ENCODE peak calls at places on chromosomes 12 and 14, in eight cellular contexts. Z is IMR-90, A is Peyer's patch, I is body of pancreas, Q is stomach, L is prostate gland, S is sigmoid colon, F is breast epithelium. H is an unnamed sample. For H3K36me3, the result is how much of the 10 kb centered on the place peaks cover.

GRCh38 chr14:51004801-51005526 is 60.7 kb upstream of the PYGL start:
- DNase-seq in Z (peak), A (no peak), I (no peak), Q (no peak), L (no peak), S (no peak), F (no peak), H (no peak)

GRCh38 chr12:95637471-95638155 is 86.3 kb upstream of the USP44 start:
- DNase-seq in Z (peak), A (no peak), I (no peak), Q (no peak), L (no peak), S (no peak), F (no peak), H (no peak)

GRCh38 chr12:56941299-56942017 is 7.2 kb upstream of the SDR9C7 start:
- DNase-seq in Z (peak), A (no peak), I (peak), Q (no peak), L (peak), S (no peak), F (no peak), H (no peak)

GRCh38 chr12:118359541-118359915 is 13.2 kb downstream of the TAOK3 start:
- DNase-seq in Z (no peak), A (peak), I (no peak), Q (no peak), L (no peak), S (no peak), F (no peak), H (no peak)

GRCh38 chr14:49880267-49881064 is 12.4 kb upstream of the ARF6 start:
- DNase-seq in Z (no peak), A (peak), I (no peak), Q (no peak), L (no peak), S (no peak), F (no peak), H (no peak)

GRCh38 chr14:99256483-99256874 is 15.5 kb downstream of the BCL11B start:
- DNase-seq in Z (no peak), A (no peak), I (no peak), Q (no peak), L (no peak), S (no peak), F (no peak), H (no peak)

GRCh38 chr12:47905313-47905730 is 528 bp upstream of the VDR start:
- DNase-seq in Z (no peak), A (peak), I (peak), Q (peak), L (peak), S (peak), F (peak), H (peak)

GRCh38 chr12:59811991-59812390 is 216.2 kb downstream of the SLC16A7 start:
- DNase-seq in Z (no peak), A (no peak), I (no peak), Q (no peak), L (no peak), S (no peak), F (no peak), H (no peak)

GRCh38 chr14:42222924-42223471 is 616.3 kb downstream of the LRFN5 start:
- DNase-seq in Z (peak), A (no peak), I (no peak), Q (no peak), L (no peak), S (no peak), F (no peak), H (peak)

GRCh38 chr14:26394114-26394855 is 203.5 kb downstream of the NOVA1 start:
- DNase-seq in Z (peak), A (no peak), I (peak), Q (peak), L (no peak), S (no peak), F (no peak), H (no peak)
- TF ChIP-seq CTCF in Z (peak), A (no peak), I (no peak), Q (no peak), L (peak), S (no peak), F (no peak), H (no peak)

GRCh38 chr14:58301416-58301815 is 3.1 kb downstream of the ARID4A start:
- DNase-seq in Z (no peak), A (no peak), I (no peak), Q (no peak), L (no peak), S (no peak), F (no peak), H (no peak)
- H3K36me3 ChIP-seq in Z (under half), A (under half), I (under half), Q (under half), L (under half), S (under half), F (under half), H (under half)

GRCh38 chr12:121514184-121514742 is 66.6 kb downstream of the KDM2B start:
- DNase-seq in Z (no peak), A (no peak), I (no peak), Q (no peak), L (no peak), S (no peak), F (no peak), H (no peak)

GRCh38 chr12:121518656-121519055 is 62.2 kb downstream of the KDM2B start:
- DNase-seq in Z (no peak), A (no peak), I (no peak), Q (no peak), L (no peak), S (no peak), F (no peak), H (no peak)

GRCh38 chr12:121519227-121519626 is 61.6 kb downstream of the KDM2B start:
- DNase-seq in Z (no peak), A (no peak), I (no peak), Q (no peak), L (no peak), S (no peak), F (no peak), H (no peak)

GRCh38 chr12:121515615-121516014 is 65.2 kb downstream of the KDM2B start:
- DNase-seq in Z (no peak), A (no peak), I (no peak), Q (no peak), L (no peak), S (no peak), F (no peak), H (no peak)

GRCh38 chr12:121516437-121517011 is 64.3 kb downstream of the KDM2B start:
- DNase-seq in Z (no peak), A (no peak), I (no peak), Q (no peak), L (no peak), S (no peak), F (no peak), H (no peak)
- TF ChIP-seq POLR2A in Z (no peak), A (no peak), I (no peak), Q (no peak), L (no peak), S (no peak), F (no peak), H (no peak)

GRCh38 chr12:115813256-115813655 is 464.2 kb downstream of the MED13L start:
- DNase-seq in Z (no peak), A (peak), I (no peak), Q (no peak), L (no peak), S (no peak), F (no peak), H (no peak)

GRCh38 chr12:115810580-115810979 is 466.9 kb downstream of the MED13L start:
- DNase-seq in Z (no peak), A (no peak), I (no peak), Q (no peak), L (no peak), S (no peak), F (no peak), H (no peak)

GRCh38 chr12:115811929-115812328 is 465.6 kb downstream of the MED13L start:
- DNase-seq in Z (no peak), A (no peak), I (peak), Q (no peak), L (no peak), S (no peak), F (no peak), H (no peak)

GRCh38 chr12:115810166-115810565 is 467.3 kb downstream of the MED13L start:
- DNase-seq in Z (no peak), A (no peak), I (peak), Q (no peak), L (no peak), S (no peak), F (no peak), H (no peak)

GRCh38 chr12:115811066-115811465 is 466.4 kb downstream of the MED13L start:
- DNase-seq in Z (no peak), A (no peak), I (no peak), Q (no peak), L (no peak), S (no peak), F (no peak), H (no peak)
- TF ChIP-seq CTCF in Z (no peak), A (no peak), I (no peak), Q (no peak), L (no peak), S (no peak), F (no peak), H (no peak)

DNA sequence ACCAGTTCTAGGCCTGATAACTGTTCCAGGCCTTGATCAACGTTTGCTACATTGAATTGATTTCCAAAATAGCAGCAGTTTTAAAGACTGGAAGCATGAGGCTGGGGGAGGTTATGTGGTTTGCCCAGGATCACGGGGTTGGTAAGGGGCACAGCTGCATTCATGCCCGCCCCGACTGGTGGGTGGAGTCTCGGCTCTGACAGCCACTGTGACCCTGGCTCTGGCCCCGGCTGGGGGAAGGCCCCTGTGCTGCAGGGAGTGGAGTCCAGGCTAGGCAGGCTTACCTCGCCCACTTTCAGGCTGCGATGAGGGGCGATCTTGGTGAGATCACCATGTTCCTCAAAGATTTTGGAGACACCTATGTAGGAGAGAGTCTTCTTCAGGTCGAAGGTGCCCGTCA is 13.3 kb upstream of the SERPINA9 start:
- DNase-seq in Z (no peak), A (no peak), I (no peak), Q (no peak), L (no peak), S (no peak), F (no peak), H (no peak)
- H3K36me3 ChIP-seq in Z (under half), A (under half), I (under half), Q (under half), L (under half), S (under half), F (under half), H (under half)

DNA sequence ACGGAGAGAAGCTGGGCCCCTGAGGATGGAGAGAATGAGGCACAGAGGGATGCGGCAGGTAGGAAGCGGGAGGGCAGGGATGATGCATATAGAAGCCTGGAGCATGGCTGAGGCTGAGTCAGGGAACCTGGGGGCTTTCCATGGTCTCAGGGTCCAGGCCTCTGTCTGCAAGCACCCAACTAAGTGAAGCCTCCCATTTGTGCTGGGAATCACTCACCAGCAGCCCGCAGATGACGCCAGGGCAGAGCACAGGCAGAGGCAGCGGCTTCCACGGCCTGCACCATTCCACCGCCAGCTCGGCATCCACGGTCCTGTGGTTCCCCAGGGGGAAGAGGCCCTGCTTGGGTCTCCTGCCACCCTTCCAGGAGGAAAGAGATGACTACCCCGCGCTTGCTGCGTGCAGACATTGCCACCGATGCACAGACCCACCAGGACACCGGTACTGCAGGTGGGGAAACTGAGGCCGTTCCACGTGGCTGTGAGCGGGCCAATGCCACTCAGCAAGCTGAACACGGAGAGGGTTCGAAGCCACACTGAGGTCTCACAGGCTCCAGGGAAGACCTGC is 75.5 kb downstream of the NCOR2 start:
- DNase-seq in Z (no peak), A (no peak), I (no peak), Q (no peak), L (no peak), S (no peak), F (no peak), H (no peak)
- TF ChIP-seq POLR2A in Z (no peak), A (no peak), I (no peak), Q (no peak), L (no peak), S (no peak), F (no peak), H (no peak)

GRCh38 chr14:77151918-77152588 is 10.5 kb upstream of the ZDHHC22 start:
- DNase-seq in Z (peak), A (peak), I (no peak), Q (no peak), L (no peak), S (no peak), F (no peak), H (no peak)
- TF ChIP-seq CTCF in Z (peak), A (peak), I (peak), Q (no peak), L (peak), S (no peak), F (peak), H (no peak)

GRCh38 chr14:103697601-103698379 is 17.5 kb downstream of the XRCC3 start:
- DNase-seq in Z (no peak), A (no peak), I (no peak), Q (no peak), L (no peak), S (no peak), F (no peak), H (no peak)
- H3K36me3 ChIP-seq in Z (half or more), A (under half), I (under half), Q (under half), L (under half), S (half or more), F (under half), H (under half)

GRCh38 chr12:49030714-49031572 is 12.4 kb upstream of the PRKAG1 start:
- DNase-seq in Z (no peak), A (no peak), I (no peak), Q (no peak), L (no peak), S (no peak), F (no peak), H (no peak)
- TF ChIP-seq POLR2A in Z (no peak), A (no peak), I (no peak), Q (no peak), L (no peak), S (no peak), F (no peak), H (no peak)

H was measured in gastrocnemius medialis.